ENCODE peak calls at places on chromosomes 12 and 14, in nine cellular contexts. M, Q, L, K, X, Z, B, N and R are unnamed samples.

GRCh38 chr12:122981036-122981471 is 573 bp downstream of the ARL6IP4 start:
- DNase-seq in M (peak; percentile 59), Q (no peak), L (no peak), K (no peak), X (no peak), Z (no peak), B (no peak), N (no peak), R (no peak)

GRCh38 chr12:125092872-125093680 is 27.8 kb downstream of the AACS start:
- DNase-seq in M (no peak), Q (no peak), L (no peak), K (no peak), X (peak; percentile 78), Z (no peak), B (no peak), N (no peak), R (no peak)

GRCh38 chr12:13165578-13166120 is 30.9 kb upstream of the EMP1 start:
- DNase-seq in M (peak; percentile 85), Q (peak; percentile 26), L (peak; percentile 54), K (no peak), X (peak; percentile 85), Z (peak; percentile 54), B (peak; percentile 30), N (peak; percentile 86), R (peak; percentile 89)

GRCh38 chr12:116320839-116321238 is 43.3 kb upstream of the MED13L start:
- DNase-seq in M (no peak), Q (no peak), L (no peak), K (no peak), X (peak; percentile 38), Z (no peak), B (no peak), N (no peak), R (no peak)

GRCh38 chr14:106506901-106507305 is 980.5 kb downstream of the TMEM121 start:
- DNase-seq in M (no peak), Q (no peak), L (no peak), K (no peak), X (no peak), Z (no peak), B (no peak), N (no peak), R (no peak)

GRCh38 chr12:62192486-62193250 is 67.5 kb upstream of the USP15 start:
- DNase-seq in M (peak; percentile 85), Q (peak; percentile 74), L (peak; percentile 32), K (no peak), X (peak; percentile 33), Z (peak; percentile 48), B (peak; percentile 30), N (peak; percentile 42), R (peak; percentile 29)

GRCh38 chr14:68230941-68231717 is 411.6 kb downstream of the RAD51B start:
- DNase-seq in M (peak; percentile 52), Q (no peak), L (no peak), K (no peak), X (no peak), Z (no peak), B (peak; percentile 54), N (no peak), R (no peak)

GRCh38 chr14:37422319-37422718 is 172.7 kb downstream of the FOXA1 start:
- DNase-seq in M (no peak), Q (no peak), L (no peak), K (no peak), X (no peak), Z (no peak), B (no peak), N (no peak), R (no peak)

GRCh38 chr12:16331998-16332397 is 15.4 kb upstream of the MGST1 start:
- DNase-seq in M (no peak), Q (no peak), L (no peak), K (no peak), X (no peak), Z (no peak), B (no peak), N (peak; percentile 25), R (no peak)

GRCh38 chr12:11641522-11641921 is 8.0 kb upstream of the ETV6 start:
- DNase-seq in M (no peak), Q (no peak), L (no peak), K (no peak), X (no peak), Z (no peak), B (no peak), N (no peak), R (no peak)

GRCh38 chr12:3130053-3130805 is 53.0 kb downstream of the TSPAN9 start:
- DNase-seq in M (peak; percentile 28), Q (no peak), L (no peak), K (no peak), X (peak; percentile 79), Z (no peak), B (no peak), N (peak; percentile 58), R (no peak)

GRCh38 chr12:121955258-121956040 is 37.1 kb downstream of the CFAP251 start:
- DNase-seq in M (peak; percentile 45), Q (no peak), L (no peak), K (no peak), X (no peak), Z (no peak), B (no peak), N (no peak), R (no peak)

GRCh38 chr14:102229739-102230092 is 75.2 kb downstream of the MOK start:
- DNase-seq in M (no peak), Q (no peak), L (no peak), K (no peak), X (no peak), Z (no peak), B (no peak), N (no peak), R (no peak)

GRCh38 chr12:128840862-128841468 is 12.3 kb upstream of the GLT1D1 start:
- DNase-seq in M (no peak), Q (no peak), L (no peak), K (no peak), X (no peak), Z (no peak), B (no peak), N (no peak), R (no peak)

GRCh38 chr12:109455706-109456105 is 21.4 kb downstream of the KCTD10 start:
- DNase-seq in M (no peak), Q (no peak), L (no peak), K (no peak), X (no peak), Z (no peak), B (no peak), N (no peak), R (peak; percentile 78)

GRCh38 chr12:109460538-109460937 is 16.6 kb downstream of the KCTD10 start:
- DNase-seq in M (no peak), Q (no peak), L (no peak), K (no peak), X (no peak), Z (no peak), B (no peak), N (no peak), R (peak; percentile 91)

GRCh38 chr12:109459247-109459646 is 17.9 kb downstream of the KCTD10 start:
- DNase-seq in M (no peak), Q (no peak), L (no peak), K (no peak), X (no peak), Z (no peak), B (no peak), N (no peak), R (no peak)

GRCh38 chr12:109458771-109459208 is 18.3 kb downstream of the KCTD10 start:
- DNase-seq in M (peak; percentile 78), Q (no peak), L (no peak), K (no peak), X (no peak), Z (no peak), B (no peak), N (no peak), R (no peak)

GRCh38 chr12:109458086-109458485 is 19.0 kb downstream of the KCTD10 start:
- DNase-seq in M (peak; percentile 59), Q (no peak), L (no peak), K (no peak), X (no peak), Z (no peak), B (no peak), N (no peak), R (no peak)
- TF ChIP-seq POLR2A in M (no peak), Q (no peak), L (no peak), K (no peak), X (no peak), Z (no peak), B (no peak), N (no peak), R (no peak)

GRCh38 chr12:110247340-110248095 is 33.5 kb upstream of the ATP2A2 start:
- DNase-seq in M (no peak), Q (peak; percentile 90), L (no peak), K (no peak), X (peak; percentile 79), Z (peak; percentile 35), B (peak; percentile 64), N (peak; percentile 82), R (peak; percentile 65)
- TF ChIP-seq POLR2A in M (no peak), Q (peak; percentile 51), L (no peak), K (no peak), X (peak; percentile 5), Z (no peak), B (no peak), N (no peak), R (no peak)

DNA sequence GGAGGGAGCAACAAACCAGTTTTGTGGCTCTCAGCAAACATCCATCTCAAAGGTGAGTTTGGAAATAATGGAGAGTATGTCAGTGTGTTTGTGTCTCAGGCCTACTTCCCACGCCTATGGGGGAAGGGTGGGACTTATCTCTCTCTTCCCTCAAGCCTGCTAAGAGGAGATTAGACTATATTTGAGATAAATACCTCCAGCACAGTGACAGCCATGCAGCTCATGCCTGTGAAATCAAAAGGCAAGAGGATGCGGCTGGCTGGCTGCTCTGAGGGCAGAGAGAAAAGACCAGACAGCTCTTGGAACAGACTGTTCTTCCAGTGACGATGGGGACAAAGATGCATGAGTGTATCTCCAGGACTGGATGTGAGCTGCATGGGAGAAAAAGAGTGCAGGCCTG is 14.7 kb upstream of the POC1B start:
- DNase-seq in M (no peak), Q (no peak), L (no peak), K (no peak), X (no peak), Z (no peak), B (no peak), N (no peak), R (no peak)
- TF ChIP-seq POLR2A in M (no peak), Q (no peak), L (no peak), K (no peak), X (no peak), Z (no peak), B (no peak), N (no peak), R (no peak)

GRCh38 chr14:78202178-78202577 is 32.0 kb downstream of the NRXN3 start:
- DNase-seq in M (no peak), Q (no peak), L (no peak), K (no peak), X (no peak), Z (no peak), B (no peak), N (no peak), R (no peak)

GRCh38 chr14:78202976-78203375 is 32.8 kb downstream of the NRXN3 start:
- DNase-seq in M (no peak), Q (no peak), L (no peak), K (no peak), X (no peak), Z (no peak), B (no peak), N (no peak), R (no peak)

DNA sequence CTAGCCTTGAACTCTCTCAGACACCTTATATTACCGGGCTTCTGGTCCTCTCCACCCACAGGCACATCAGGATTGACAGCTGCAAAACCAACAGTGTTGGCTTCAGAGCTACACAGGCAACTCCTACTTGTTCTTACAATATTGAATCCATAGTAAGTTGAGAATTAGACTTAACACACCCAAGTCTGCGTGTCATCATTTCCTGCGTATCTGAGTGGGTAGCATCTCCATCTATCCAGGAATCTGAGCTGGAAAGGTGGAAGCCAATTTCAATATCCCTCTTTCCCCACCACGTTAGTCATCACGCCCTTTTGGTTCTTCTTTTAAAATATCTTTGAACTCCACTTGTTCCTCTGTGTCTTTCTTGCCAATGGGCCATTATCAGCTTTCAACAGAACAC is 37.2 kb downstream of the NRXN3 start:
- DNase-seq in M (no peak), Q (no peak), L (no peak), K (no peak), X (no peak), Z (no peak), B (no peak), N (no peak), R (no peak)
- TF ChIP-seq POLR2A in M (no peak), Q (no peak), L (no peak), K (no peak), X (no peak), Z (no peak), B (no peak), N (no peak), R (no peak)